ENCODE peak calls at places on chromosome 4, in six cellular contexts. I, G, W, M, S and O are unnamed samples. For H3K27me3, the result is how much of the 10 kb centered on the place peaks cover.

GRCh38 chr4:185359767-185360446 is 35.8 kb downstream of the LRP2BP start:
- DNase-seq in I (no peak), G (no peak), W (no peak), M (no peak), S (no peak), O (peak)

GRCh38 chr4:42655921-42656735 is 777 bp downstream of the ATP8A1 start:
- DNase-seq in I (no peak), G (peak), W (peak), M (peak), S (peak), O (no peak)

GRCh38 chr4:173281420-173282333 is 52.5 kb downstream of the HMGB2 start:
- DNase-seq in I (no peak), G (no peak), W (no peak), M (no peak), S (no peak), O (no peak)

GRCh38 chr4:109548655-109549054 is 11.4 kb upstream of the MCUB start:
- DNase-seq in I (no peak), G (peak), W (no peak), M (no peak), S (no peak), O (peak)

GRCh38 chr4:174561556-174561955 is 39.3 kb upstream of the HPGD start:
- DNase-seq in I (no peak), G (peak), W (no peak), M (no peak), S (no peak), O (peak)

GRCh38 chr4:121462660-121463261 is 81.9 kb upstream of the QRFPR start:
- DNase-seq in I (peak), G (peak), W (peak), M (peak), S (peak), O (peak)

GRCh38 chr4:148341980-148342800 is 100.0 kb downstream of the NR3C2 start:
- DNase-seq in I (no peak), G (no peak), W (no peak), M (peak), S (no peak), O (no peak)

GRCh38 chr4:101153653-101154052 is 193.7 kb downstream of the PPP3CA start:
- DNase-seq in I (no peak), G (no peak), W (no peak), M (no peak), S (no peak), O (no peak)

GRCh38 chr4:150007512-150007911 is 70.7 kb upstream of the DCLK2 start:
- DNase-seq in I (no peak), G (no peak), W (no peak), M (no peak), S (no peak), O (peak)

GRCh38 chr4:95835672-95836071 is 4.2 kb upstream of the PDHA2 start:
- DNase-seq in I (no peak), G (peak), W (no peak), M (peak), S (no peak), O (no peak)

GRCh38 chr4:162793571-162793970 is 373.1 kb downstream of the NAF1 start:
- DNase-seq in I (no peak), G (no peak), W (no peak), M (no peak), S (no peak), O (no peak)

GRCh38 chr4:114603455-114603854 is 4.8 kb downstream of the UGT8 start:
- DNase-seq in I (no peak), G (no peak), W (no peak), M (no peak), S (peak), O (no peak)

GRCh38 chr4:69689530-69690111 is 36.6 kb upstream of the UGT2A1 start:
- DNase-seq in I (no peak), G (peak), W (peak), M (no peak), S (peak), O (peak)

GRCh38 chr4:78962597-78963115 is 23.4 kb upstream of the PAQR3 start:
- DNase-seq in I (no peak), G (no peak), W (no peak), M (no peak), S (no peak), O (no peak)

GRCh38 chr4:40196724-40197281 is at the start of gene RHOH:
- DNase-seq in I (no peak), G (peak), W (no peak), M (peak), S (peak), O (no peak)

GRCh38 chr4:7590205-7590604 is 155.5 kb upstream of the PSAPL1 start:
- DNase-seq in I (no peak), G (no peak), W (no peak), M (no peak), S (no peak), O (no peak)

GRCh38 chr4:40924096-40924792 is 174.5 kb downstream of the NSUN7 start:
- DNase-seq in I (no peak), G (peak), W (peak), M (peak), S (peak), O (peak)

GRCh38 chr4:79748835-79749234 is 324.2 kb downstream of the ANTXR2 start:
- DNase-seq in I (no peak), G (no peak), W (no peak), M (no peak), S (no peak), O (no peak)

GRCh38 chr4:3614731-3614980 is 82.4 kb upstream of the LRPAP1 start:
- DNase-seq in I (no peak), G (no peak), W (no peak), M (no peak), S (no peak), O (peak)

GRCh38 chr4:68360570-68360969 is 10.7 kb upstream of the YTHDC1 start:
- DNase-seq in I (no peak), G (no peak), W (no peak), M (no peak), S (no peak), O (no peak)

GRCh38 chr4:85142451-85142850 is 176.0 kb upstream of the WDFY3 start:
- DNase-seq in I (no peak), G (no peak), W (no peak), M (no peak), S (peak), O (no peak)

GRCh38 chr4:107863850-107864371 is 39.2 kb downstream of the SGMS2 start:
- DNase-seq in I (peak), G (peak), W (no peak), M (no peak), S (no peak), O (peak)

GRCh38 chr4:119656986-119657635 is 28.5 kb upstream of the PDE5A start:
- DNase-seq in I (peak), G (no peak), W (no peak), M (no peak), S (no peak), O (no peak)

GRCh38 chr4:3879681-3880594 is 113.8 kb downstream of the ADRA2C start:
- DNase-seq in I (no peak), G (no peak), W (no peak), M (no peak), S (no peak), O (no peak)

GRCh38 chr4:38752393-38752961 is 30.3 kb downstream of the TLR10 start:
- DNase-seq in I (no peak), G (no peak), W (no peak), M (no peak), S (peak), O (no peak)

GRCh38 chr4:180635276-180635675 is 1607.9 kb upstream of the TENM3 start:
- DNase-seq in I (no peak), G (no peak), W (no peak), M (no peak), S (no peak), O (peak)

GRCh38 chr4:139454111-139454600 is at the start of gene RAB33B:
- DNase-seq in I (no peak), G (no peak), W (peak), M (no peak), S (no peak), O (no peak)

GRCh38 chr4:113147498-113148231 is 98.2 kb downstream of the ANK2 start:
- DNase-seq in I (no peak), G (no peak), W (no peak), M (no peak), S (no peak), O (no peak)

GRCh38 chr4:55336138-55337034 is 9.7 kb upstream of the SRD5A3 start:
- DNase-seq in I (no peak), G (no peak), W (no peak), M (no peak), S (no peak), O (no peak)

GRCh38 chr4:34043131-34043530 is 2201.2 kb downstream of the ARAP2 start:
- DNase-seq in I (no peak), G (no peak), W (no peak), M (no peak), S (peak), O (no peak)

GRCh38 chr4:173371292-173372192 is 788 bp downstream of the SAP30 start:
- DNase-seq in I (peak), G (peak), W (peak), M (peak), S (peak), O (peak)

GRCh38 chr4:100340534-100341364 is 150.5 kb upstream of the DDIT4L start:
- DNase-seq in I (no peak), G (no peak), W (no peak), M (no peak), S (no peak), O (peak)

GRCh38 chr4:176377705-176378302 is 58.0 kb downstream of the SPCS3 start:
- DNase-seq in I (no peak), G (peak), W (no peak), M (no peak), S (peak), O (peak)

GRCh38 chr4:7928711-7929505 is 10.8 kb downstream of the AFAP1 start:
- DNase-seq in I (no peak), G (no peak), W (no peak), M (no peak), S (no peak), O (no peak)

GRCh38 chr4:183348706-183349659 is 26.8 kb upstream of the CLDN24 start:
- DNase-seq in I (no peak), G (no peak), W (no peak), M (no peak), S (no peak), O (peak)

DNA sequence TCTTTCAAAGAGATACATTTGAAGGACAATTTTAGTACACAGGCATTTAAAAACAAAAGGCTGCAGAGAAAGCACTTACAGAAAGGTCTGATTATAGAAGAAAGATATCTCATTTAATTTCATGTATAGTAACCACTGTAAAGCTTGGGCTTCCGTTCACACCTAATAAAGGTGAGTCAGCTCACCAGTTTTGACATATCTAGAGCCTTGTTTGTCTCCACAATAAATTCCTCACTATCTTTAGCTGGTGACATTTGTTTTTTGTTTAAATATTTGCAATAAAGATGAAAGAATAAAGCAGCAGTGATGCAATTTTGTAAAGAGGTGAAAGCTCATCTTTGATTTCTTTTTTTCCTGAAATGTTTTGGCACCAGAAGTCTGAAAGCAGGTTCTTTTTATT is 1.1 kb upstream of the EPHA5 start:
- DNase-seq in I (no peak), G (no peak), W (no peak), M (no peak), S (no peak), O (no peak)
- H3K27me3 ChIP-seq in I (under half), G (under half), W (under half), M (half or more), S (under half), O (under half)

DNA sequence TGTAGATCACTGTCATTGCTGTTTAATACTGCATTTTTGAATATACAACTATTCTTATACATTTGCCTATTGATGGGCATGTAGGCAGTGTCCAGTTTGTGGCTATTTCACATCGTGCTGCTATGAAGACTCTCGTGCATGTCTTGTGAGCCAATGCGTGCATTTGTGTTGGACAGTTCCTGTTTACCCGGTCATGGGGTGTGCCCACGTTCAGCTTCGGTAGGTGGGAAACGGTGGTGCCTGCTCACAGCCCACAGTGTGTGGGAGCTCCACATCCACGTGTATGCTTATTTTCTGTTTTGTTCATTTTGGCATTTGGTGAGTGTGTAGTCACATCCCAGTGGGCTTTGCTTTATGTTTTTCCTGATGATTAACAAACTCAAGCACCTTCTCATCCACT is 19.7 kb upstream of the RNF212 start:
- DNase-seq in I (no peak), G (no peak), W (no peak), M (no peak), S (no peak), O (no peak)
- H3K27me3 ChIP-seq in I (under half), G (under half), W (under half), M (under half), S (under half), O (under half)

GRCh38 chr4:146647615-146648383 is 9.1 kb downstream of the POU4F2 start:
- DNase-seq in I (no peak), G (peak), W (no peak), M (peak), S (no peak), O (no peak)
- H3K27me3 ChIP-seq in I (under half), G (under half), W (under half), M (half or more), S (under half), O (under half)

DNA sequence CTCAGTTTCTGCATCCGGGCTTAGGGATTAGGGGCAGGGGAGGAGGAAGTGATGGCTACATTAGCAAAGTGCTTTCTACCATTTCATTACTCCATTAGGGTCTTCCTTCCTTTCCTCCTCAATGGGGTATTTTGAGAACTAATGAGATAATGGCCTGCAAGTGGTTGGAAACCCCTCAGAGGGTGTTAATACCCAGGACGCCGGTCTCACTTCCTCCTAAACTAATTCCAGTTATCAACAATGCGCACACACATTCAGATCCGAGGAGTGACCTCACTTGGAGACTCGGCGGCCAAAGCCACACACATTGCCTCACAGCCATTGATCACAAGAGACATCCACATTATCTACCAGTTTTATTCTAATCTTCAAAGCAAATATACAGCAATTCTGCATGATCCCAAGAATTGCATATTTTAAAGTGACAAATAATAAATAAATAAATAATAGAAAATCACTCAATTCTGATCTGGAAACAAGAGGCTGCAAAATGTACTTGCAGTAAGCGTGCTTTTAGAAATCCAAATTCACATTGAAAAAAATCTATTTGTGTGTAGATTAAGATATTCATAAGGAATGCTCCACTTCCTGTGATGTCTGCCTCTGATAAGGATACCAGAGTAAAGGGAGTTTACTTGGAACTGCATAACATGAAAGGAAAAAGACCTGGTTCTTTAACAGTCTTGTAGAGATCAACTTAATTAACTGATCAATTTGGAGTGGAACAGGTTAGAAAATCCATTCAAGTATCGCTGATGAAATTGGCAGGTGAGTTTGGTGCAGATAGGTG is 329.1 kb downstream of the FBXW7 start:
- DNase-seq in I (no peak), G (peak), W (no peak), M (no peak), S (no peak), O (no peak)
- H3K27me3 ChIP-seq in I (under half), G (under half), W (under half), M (under half), S (under half), O (under half)

DNA sequence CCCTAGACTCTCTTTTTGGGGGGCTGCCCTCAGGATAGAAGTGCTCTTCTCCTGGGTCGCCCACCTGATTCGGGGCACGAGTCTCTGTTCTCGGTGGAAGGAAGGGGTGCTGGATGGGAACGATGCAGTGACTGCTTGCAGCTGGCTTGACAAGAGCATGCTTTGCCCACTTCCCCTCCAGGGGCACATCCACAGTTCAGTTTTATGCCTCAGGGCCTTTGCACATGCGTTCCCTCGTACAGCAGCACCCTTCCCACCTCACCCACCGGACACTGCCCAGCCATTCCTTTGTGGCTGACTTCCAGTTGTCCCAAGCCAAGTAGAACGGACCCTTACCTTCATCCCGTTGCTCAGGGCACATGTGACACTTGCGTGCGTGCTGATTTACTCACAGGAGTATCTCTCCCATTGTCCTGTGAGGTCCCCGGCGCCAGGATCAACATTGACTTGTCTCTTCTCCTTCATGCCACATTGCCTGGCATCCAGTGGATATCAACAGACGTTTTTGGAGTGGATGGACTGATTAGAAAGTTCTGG is 60.0 kb downstream of the C4orf50 start:
- DNase-seq in I (no peak), G (no peak), W (no peak), M (peak), S (no peak), O (no peak)
- H3K27me3 ChIP-seq in I (half or more), G (under half), W (under half), M (under half), S (under half), O (under half)

GRCh38 chr4:156173937-156174336 is 220.3 kb upstream of the CTSO start:
- DNase-seq in I (no peak), G (no peak), W (no peak), M (no peak), S (no peak), O (no peak)
- H3K27me3 ChIP-seq in I (under half), G (under half), W (under half), M (under half), S (under half), O (under half)

DNA sequence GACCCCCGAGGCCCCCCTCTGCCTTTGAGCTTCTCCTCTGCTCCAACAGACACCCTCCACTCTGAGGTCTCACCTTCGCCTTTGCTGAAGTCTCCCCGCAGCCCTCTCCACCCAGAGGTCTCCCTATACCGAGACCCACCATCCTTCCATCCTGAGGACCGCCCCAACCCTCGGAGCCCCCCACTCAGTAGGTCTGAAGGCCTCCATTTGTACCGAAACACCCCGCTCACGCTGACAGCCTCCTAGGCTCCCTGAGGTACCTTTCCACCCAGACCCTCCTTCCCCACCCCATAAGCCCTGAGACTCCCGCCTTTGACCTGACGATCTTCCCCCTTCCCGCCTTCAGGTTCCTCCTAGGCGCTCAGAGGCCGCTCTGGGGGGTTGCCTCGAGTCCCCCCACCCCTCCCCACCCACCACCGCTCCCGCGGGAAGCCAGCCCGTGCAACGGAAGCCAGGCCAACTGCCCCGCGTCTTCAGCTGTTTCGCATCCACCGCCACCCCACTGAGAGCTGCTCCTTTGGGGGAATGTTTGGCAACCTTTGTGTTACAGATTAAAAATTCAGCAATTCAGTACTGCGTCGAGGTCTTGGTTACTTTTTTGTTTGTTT is 5.0 kb downstream of the SOD3 start:
- DNase-seq in I (no peak), G (peak), W (no peak), M (peak), S (no peak), O (no peak)
- H3K27me3 ChIP-seq in I (under half), G (half or more), W (under half), M (half or more), S (under half), O (under half)